ENCODE peak calls at places on chromosome 4, in seven cellular contexts. J is substantia nigra; T is C1 segment of cervical spinal cord; N is stimulated activated CD4-positive, alpha-beta T cell treated with anti-CD3 and anti-CD28 coated beads, Interleukin-2, amount 100 ng/mL, for 48 hours; C is HFFc6; X is iris pigment epithelial cell; M is heart right ventricle. U is an unnamed sample.

GRCh38 chr4:5678977-5679376 is 29.4 kb downstream of the EVC2 start:
- DNase-seq in N (no peak), J (no peak), X (peak), M (no peak), C (peak), T (no peak), U (no peak)

GRCh38 chr4:67886281-67886680 is 2.5 kb upstream of the TMPRSS11D start:
- DNase-seq in J (no peak), N (no peak), X (peak), C (peak), M (no peak), T (no peak), U (no peak)

GRCh38 chr4:156771171-156771837 is 200.3 kb downstream of the PDGFC start:
- DNase-seq in T (peak), N (no peak), X (peak), M (no peak), J (peak), C (peak), U (peak)

GRCh38 chr4:124061413-124061812 is 651.1 kb downstream of the ANKRD50 start:
- DNase-seq in M (no peak), N (no peak), C (no peak), T (no peak), X (peak), J (no peak), U (no peak)

GRCh38 chr4:186190456-186191265 is 706 bp upstream of the CYP4V2 start:
- DNase-seq in J (peak), N (peak), M (no peak), C (no peak), X (peak), T (peak), U (no peak)

GRCh38 chr4:112898357-112899141 is 150.9 kb upstream of the ANK2 start:
- DNase-seq in N (no peak), C (no peak), T (no peak), J (no peak), X (no peak), M (no peak), U (no peak)

GRCh38 chr4:20248155-20248558 is 3.5 kb upstream of the SLIT2 start:
- DNase-seq in J (no peak), T (no peak), N (no peak), M (no peak), X (peak), C (peak), U (peak)

GRCh38 chr4:42954925-42955669 is 62.6 kb downstream of the GRXCR1 start:
- DNase-seq in N (no peak), M (peak), X (no peak), T (no peak), J (no peak), C (no peak), U (no peak)

GRCh38 chr4:37455301-37456062 is 210.9 kb downstream of the NWD2 start:
- DNase-seq in C (no peak), J (no peak), X (no peak), N (no peak), M (no peak), T (no peak), U (no peak)

GRCh38 chr4:79652232-79652631 is 244.2 kb upstream of the GK2 start:
- DNase-seq in T (no peak), X (peak), M (no peak), C (no peak), J (no peak), N (no peak), U (peak)

GRCh38 chr4:81465668-81466357 is 5.9 kb downstream of the RASGEF1B start:
- DNase-seq in T (no peak), X (no peak), J (no peak), C (no peak), M (no peak), N (no peak), U (peak)

GRCh38 chr4:166956484-166956883 is 277.8 kb downstream of the SPOCK3 start:
- DNase-seq in X (no peak), N (no peak), J (no peak), M (no peak), T (no peak), C (no peak), U (no peak)

GRCh38 chr4:182126096-182126495 is 117.1 kb upstream of the TENM3 start:
- DNase-seq in M (no peak), J (no peak), C (peak), N (no peak), X (peak), T (no peak), U (no peak)

GRCh38 chr4:63589796-63590195 is 819.5 kb downstream of the TECRL start:
- DNase-seq in C (no peak), J (no peak), N (no peak), M (no peak), T (no peak), X (no peak), U (no peak)

GRCh38 chr4:125368684-125369083 is 53.9 kb downstream of the FAT4 start:
- DNase-seq in J (no peak), X (peak), N (no peak), C (peak), T (no peak), M (no peak), U (no peak)

GRCh38 chr4:2832981-2833670 is 10.5 kb upstream of the ADD1 start:
- DNase-seq in X (no peak), N (no peak), C (no peak), T (no peak), M (no peak), J (no peak), U (no peak)

GRCh38 chr4:3724319-3725231 is 41.6 kb upstream of the ADRA2C start:
- DNase-seq in X (no peak), C (no peak), T (no peak), J (no peak), N (no peak), M (no peak), U (no peak)

GRCh38 chr4:65599335-65599734 is 71.0 kb downstream of the EPHA5 start:
- DNase-seq in T (no peak), C (no peak), N (no peak), X (peak), M (no peak), J (no peak), U (no peak)

GRCh38 chr4:154497901-154498300 is 6.3 kb upstream of the DCHS2 start:
- DNase-seq in X (no peak), J (no peak), M (no peak), C (no peak), N (no peak), T (no peak), U (no peak)

GRCh38 chr4:129223955-129224354 is 128.0 kb downstream of the C4orf33 start:
- DNase-seq in M (no peak), C (no peak), T (no peak), J (no peak), X (no peak), N (no peak), U (no peak)

GRCh38 chr4:38951598-38951997 is 80.6 kb downstream of the TMEM156 start:
- DNase-seq in X (no peak), T (no peak), M (no peak), N (no peak), C (no peak), J (no peak), U (no peak)

GRCh38 chr4:5953003-5953951 is 60.4 kb upstream of the CRMP1 start:
- DNase-seq in X (no peak), T (no peak), C (no peak), J (no peak), M (no peak), N (no peak), U (no peak)

GRCh38 chr4:151604238-151604637 is 156.6 kb downstream of the GATB start:
- DNase-seq in M (no peak), C (peak), J (no peak), T (no peak), X (peak), N (no peak), U (no peak)

GRCh38 chr4:8336412-8337075 is 67.0 kb downstream of the HTRA3 start:
- DNase-seq in N (no peak), C (peak), M (no peak), J (no peak), X (peak), T (no peak), U (peak)

GRCh38 chr4:170047774-170048354 is 21.7 kb upstream of the MFAP3L start:
- DNase-seq in X (peak), N (peak), J (peak), C (peak), T (peak), M (peak), U (peak)

GRCh38 chr4:128810331-128810870 is 901 bp downstream of the JADE1 start:
- DNase-seq in C (no peak), T (no peak), N (peak), X (peak), J (peak), M (peak), U (peak)

GRCh38 chr4:145481164-145481941 is at the start of gene SMAD1:
- DNase-seq in J (peak), C (peak), T (peak), M (peak), X (peak), N (peak), U (peak)

GRCh38 chr4:79227896-79228295 is 98.0 kb downstream of the NAA11 start:
- DNase-seq in C (no peak), M (no peak), T (no peak), J (no peak), N (no peak), X (peak), U (no peak)

GRCh38 chr4:78556655-78557054 is 5.1 kb downstream of the ANXA3 start:
- DNase-seq in N (no peak), X (no peak), J (no peak), C (no peak), M (no peak), T (no peak), U (peak)

GRCh38 chr4:786861-787300 is 39.0 kb downstream of the CPLX1 start:
- DNase-seq in T (no peak), X (no peak), C (no peak), N (no peak), J (no peak), M (peak), U (no peak)

GRCh38 chr4:26020083-26020668 is 106.2 kb downstream of the SMIM20 start:
- DNase-seq in N (peak), C (peak), J (no peak), T (no peak), M (no peak), X (peak), U (no peak)

GRCh38 chr4:83108101-83108861 is 6.2 kb downstream of the PLAC8 start:
- DNase-seq in C (no peak), M (no peak), J (no peak), T (no peak), X (no peak), N (no peak), U (no peak)

GRCh38 chr4:87005369-87005689 is 70.5 kb downstream of the AFF1 start:
- DNase-seq in X (no peak), J (no peak), M (no peak), T (no peak), C (no peak), N (no peak), U (no peak)

GRCh38 chr4:180947421-180947820 is 1295.8 kb upstream of the TENM3 start:
- DNase-seq in M (no peak), N (no peak), C (no peak), J (no peak), X (no peak), T (no peak), U (no peak)

GRCh38 chr4:77881460-77882295 is 19.0 kb downstream of the MRPL1 start:
- DNase-seq in M (no peak), J (no peak), C (no peak), T (no peak), N (no peak), X (peak), U (no peak)

GRCh38 chr4:93829531-93830089 is 1.1 kb downstream of the ATOH1 start:
- DNase-seq in N (no peak), C (no peak), M (no peak), T (no peak), J (no peak), X (no peak), U (no peak)

GRCh38 chr4:1471443-1472147 is 65.4 kb upstream of the NKX1-1 start:
- DNase-seq in J (no peak), X (no peak), N (no peak), C (no peak), M (no peak), T (no peak), U (no peak)

GRCh38 chr4:19772581-19772980 is 479.1 kb upstream of the SLIT2 start:
- DNase-seq in N (no peak), C (no peak), T (no peak), J (no peak), M (no peak), X (peak), U (no peak)

U was measured in LoVo.